ENCODE peak calls at places on chromosomes 7 and 10, in ten cellular contexts. H, J, E, A, X, L, K, S, W and N are unnamed samples. For H3K36me3, the result is how much of the 10 kb centered on the place peaks cover.

GRCh38 chr7:29396563-29396962 is 167.1 kb upstream of the PRR15 start:
- DNase-seq in J (no peak), S (no peak), L (no peak), K (no peak), X (no peak), W (no peak), E (no peak), H (no peak), A (no peak), N (no peak)

GRCh38 chr10:110007171-110007700 is 548 bp upstream of the ADD3 start:
- DNase-seq in J (no peak), W (no peak), H (no peak), L (no peak), A (peak), X (no peak), E (no peak), S (no peak), K (peak), N (no peak)

GRCh38 chr7:33743594-33743993 is 161.7 kb upstream of the BMPER start:
- DNase-seq in S (no peak), X (peak), J (no peak), H (no peak), W (peak), A (peak), K (no peak), L (peak), E (no peak), N (no peak)

GRCh38 chr10:127577376-127577775 is 28.3 kb downstream of the NPS start:
- DNase-seq in X (peak), J (no peak), E (no peak), W (no peak), L (no peak), S (no peak), H (no peak), K (no peak), A (peak), N (no peak)

GRCh38 chr10:88592425-88592824 is 5.9 kb downstream of the LIPJ start:
- DNase-seq in L (no peak), E (no peak), X (no peak), W (peak), K (no peak), A (no peak), S (no peak), H (no peak), J (no peak), N (no peak)

GRCh38 chr10:88150338-88150737 is 286.9 kb downstream of the PTEN start:
- DNase-seq in K (no peak), J (no peak), L (no peak), E (no peak), X (peak), W (peak), A (peak), H (no peak), S (no peak), N (no peak)

GRCh38 chr7:100221767-100222444 is 2.2 kb downstream of the PVRIG start:
- DNase-seq in E (peak), A (no peak), L (no peak), W (no peak), H (no peak), S (no peak), K (peak), X (no peak), J (no peak), N (no peak)

GRCh38 chr10:113746188-113746950 is 5.1 kb upstream of the PLEKHS1 start:
- DNase-seq in A (no peak), S (no peak), E (no peak), W (no peak), J (peak), H (peak), X (peak), L (peak), K (no peak), N (no peak)

GRCh38 chr10:112404612-112405011 is 30.7 kb downstream of the ACSL5 start:
- DNase-seq in X (no peak), L (no peak), J (no peak), K (no peak), W (peak), E (no peak), H (no peak), S (no peak), A (peak), N (no peak)

GRCh38 chr10:34697366-34698247 is 117.5 kb downstream of the PARD3 start:
- DNase-seq in E (no peak), J (no peak), K (no peak), S (no peak), H (no peak), L (no peak), A (no peak), X (peak), W (no peak), N (no peak)

GRCh38 chr7:21942955-21943354 is 2.7 kb downstream of the CDCA7L start:
- DNase-seq in L (no peak), W (no peak), H (no peak), X (no peak), A (no peak), J (no peak), E (no peak), K (no peak), S (no peak), N (no peak)

GRCh38 chr10:61836888-61837747 is 64.4 kb upstream of the ARID5B start:
- DNase-seq in J (no peak), S (no peak), L (peak), A (peak), H (peak), X (peak), K (no peak), E (no peak), W (peak), N (no peak)

GRCh38 chr10:30349967-30350735 is 1.1 kb upstream of the MTPAP start:
- DNase-seq in J (no peak), K (no peak), L (no peak), X (no peak), E (no peak), A (no peak), S (no peak), H (no peak), W (no peak), N (no peak)

GRCh38 chr10:43943119-43943824 is 294.6 kb upstream of the ZNF32 start:
- DNase-seq in X (no peak), H (no peak), W (no peak), A (no peak), K (no peak), J (no peak), S (no peak), L (no peak), E (peak), N (no peak)

GRCh38 chr7:56074371-56074791 is 10.3 kb downstream of the SUMF2 start:
- DNase-seq in K (peak), A (peak), W (peak), S (peak), J (peak), H (peak), X (peak), E (peak), L (no peak), N (no peak)

GRCh38 chr7:153518201-153518984 is 533.8 kb upstream of the DPP6 start:
- DNase-seq in W (peak), X (no peak), K (no peak), S (no peak), L (no peak), A (no peak), E (no peak), H (no peak), J (no peak), N (no peak)

GRCh38 chr7:131011976-131012375 is 278.0 kb upstream of the KLF14 start:
- DNase-seq in L (no peak), H (no peak), S (no peak), K (no peak), J (no peak), W (peak), X (peak), A (peak), E (no peak), N (peak)

GRCh38 chr7:124033093-124033806 is 383 bp upstream of the TMEM229A start:
- DNase-seq in A (no peak), H (no peak), L (no peak), K (peak), W (no peak), J (no peak), S (peak), X (no peak), E (no peak), N (no peak)

GRCh38 chr10:62441953-62442352 is 67.8 kb downstream of the ZNF365 start:
- DNase-seq in L (no peak), W (no peak), H (no peak), S (no peak), J (no peak), X (no peak), A (no peak), E (no peak), K (no peak), N (no peak)

GRCh38 chr7:20403356-20403755 is 72.7 kb downstream of the ITGB8 start:
- DNase-seq in K (peak), L (no peak), W (no peak), J (no peak), E (no peak), H (no peak), X (no peak), A (no peak), S (no peak), N (no peak)

GRCh38 chr10:80313523-80313922 is 24.1 kb upstream of the MAT1A start:
- DNase-seq in X (no peak), W (no peak), K (no peak), E (no peak), H (no peak), J (no peak), L (no peak), S (no peak), A (no peak), N (no peak)

GRCh38 chr10:130025326-130025725 is 61.3 kb upstream of the EBF3 start:
- DNase-seq in H (no peak), L (no peak), E (no peak), X (no peak), A (no peak), J (no peak), W (no peak), S (no peak), K (no peak), N (no peak)

GRCh38 chr10:71461917-71462641 is 65.4 kb downstream of the CDH23 start:
- DNase-seq in A (no peak), S (no peak), J (no peak), X (no peak), W (no peak), K (no peak), L (no peak), E (no peak), H (no peak), N (no peak)

GRCh38 chr7:30710669-30711068 is 28.4 kb upstream of the CRHR2 start:
- DNase-seq in A (no peak), W (no peak), E (no peak), J (no peak), K (no peak), L (no peak), X (no peak), S (no peak), H (no peak), N (no peak)

GRCh38 chr10:96229568-96230030 is 41.8 kb downstream of the BLNK start:
- DNase-seq in L (no peak), S (peak), E (peak), J (peak), K (peak), X (peak), W (peak), H (peak), A (peak), N (peak)

GRCh38 chr10:3330687-3331086 is 158.1 kb upstream of the PITRM1 start:
- DNase-seq in J (no peak), E (no peak), K (no peak), W (peak), X (peak), L (no peak), A (peak), H (no peak), S (no peak), N (no peak)

GRCh38 chr7:26040085-26040484 is 111.9 kb upstream of the NFE2L3 start:
- DNase-seq in X (no peak), S (no peak), H (no peak), E (no peak), A (no peak), J (no peak), K (no peak), W (no peak), L (no peak), N (no peak)

GRCh38 chr10:28744021-28744420 is 66.7 kb downstream of the BAMBI start:
- DNase-seq in H (no peak), E (no peak), X (no peak), A (no peak), W (no peak), L (no peak), S (no peak), K (no peak), J (no peak), N (no peak)

GRCh38 chr7:102468416-102469350 is 3.9 kb downstream of the LRWD1 start:
- DNase-seq in L (no peak), E (no peak), K (peak), H (no peak), S (peak), J (no peak), X (no peak), W (no peak), A (no peak), N (no peak)

GRCh38 chr7:106236065-106236464 is 48.7 kb downstream of the NAMPT start:
- DNase-seq in S (no peak), X (no peak), W (no peak), J (no peak), H (no peak), K (no peak), L (no peak), E (no peak), A (no peak), N (no peak)

DNA sequence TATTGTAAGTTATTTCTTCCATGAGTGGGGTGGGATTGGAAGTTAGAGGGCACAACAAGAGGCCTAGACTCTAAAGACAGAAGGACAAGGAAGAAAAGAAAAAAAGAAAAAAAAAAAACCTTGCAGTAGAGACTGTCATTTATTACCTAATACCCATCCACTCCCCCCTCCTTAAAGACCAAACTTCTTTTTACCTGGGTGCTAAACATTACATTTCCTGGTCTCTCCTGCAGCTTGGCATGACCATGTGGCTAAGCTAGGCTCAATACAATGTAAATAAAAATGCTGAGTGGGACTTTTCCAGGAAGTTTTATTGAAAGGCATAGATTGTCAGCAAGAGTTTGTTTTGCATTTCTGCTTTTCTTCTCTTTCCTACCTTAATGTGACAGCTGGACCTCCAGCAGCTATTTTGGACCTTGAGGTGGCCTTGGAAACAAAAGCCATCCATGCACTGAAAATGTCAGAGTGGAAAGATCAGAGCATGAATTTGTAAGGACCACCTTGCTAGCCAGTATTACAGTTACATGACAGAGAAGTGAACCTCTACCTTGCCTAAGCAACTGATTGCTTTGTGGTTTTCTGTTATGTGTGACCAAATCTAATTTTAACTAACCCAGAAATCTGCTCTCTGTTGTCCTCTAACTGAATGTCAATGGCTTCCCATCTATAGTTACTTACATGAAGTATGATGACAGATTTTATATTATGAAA is 81.3 kb upstream of the SFMBT2 start:
- DNase-seq in K (no peak), X (no peak), S (no peak), E (peak), H (no peak), J (no peak), W (no peak), A (no peak), L (no peak), N (no peak)
- H3K36me3 ChIP-seq in K (under half), X (under half), S (under half), E (under half), H (under half), J (under half), W (under half), A (under half), L (under half), N (under half)

DNA sequence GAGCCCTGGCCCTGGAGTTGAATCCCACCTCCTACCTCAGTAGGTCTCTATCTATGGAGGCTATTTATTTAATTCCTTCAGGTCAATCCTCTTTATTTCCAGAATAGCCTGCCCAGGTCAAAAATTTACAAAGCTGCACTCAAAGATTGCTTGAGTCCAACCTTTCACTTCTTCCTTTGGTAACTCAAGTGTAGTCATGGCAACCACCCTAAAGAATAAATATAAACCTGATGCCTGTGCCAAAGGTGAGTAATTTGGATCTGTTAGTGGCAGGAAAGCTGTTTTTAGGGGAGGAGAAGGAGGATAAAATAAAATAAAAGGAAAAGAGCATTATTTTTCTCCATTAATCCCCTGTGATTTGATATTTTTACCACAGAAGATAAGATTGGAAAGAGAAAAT is 29.7 kb downstream of the PLXDC2 start:
- DNase-seq in X (peak), L (no peak), J (no peak), A (no peak), W (peak), S (no peak), H (no peak), E (no peak), K (no peak), N (no peak)
- H3K36me3 ChIP-seq in X (under half), L (under half), J (under half), A (under half), W (under half), S (under half), H (under half), E (under half), K (under half), N (under half)

DNA sequence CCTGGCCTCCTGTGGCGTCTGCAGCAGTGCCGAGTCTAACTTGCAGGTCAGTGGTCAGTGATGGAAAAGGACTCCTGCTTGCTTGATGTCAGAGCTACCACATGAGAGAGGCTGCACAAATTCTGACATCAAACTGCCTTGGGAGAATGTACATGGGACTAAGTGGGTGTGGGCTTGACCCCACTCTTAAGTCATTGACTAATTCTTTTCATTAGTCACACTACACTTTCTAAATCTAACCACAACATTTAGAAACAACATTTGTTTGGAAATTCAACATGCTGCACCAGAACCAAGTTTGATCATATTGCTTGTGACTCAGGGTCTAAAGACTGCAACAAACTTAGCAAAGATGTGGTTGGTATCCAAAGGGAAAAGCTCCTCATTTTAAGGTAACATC is 24.4 kb upstream of the CDC14C start:
- DNase-seq in W (peak), S (no peak), J (no peak), K (no peak), A (no peak), X (peak), L (no peak), E (no peak), H (no peak), N (no peak)
- H3K36me3 ChIP-seq in W (under half), S (under half), J (under half), K (under half), A (under half), X (under half), L (under half), E (under half), H (under half), N (under half)

DNA sequence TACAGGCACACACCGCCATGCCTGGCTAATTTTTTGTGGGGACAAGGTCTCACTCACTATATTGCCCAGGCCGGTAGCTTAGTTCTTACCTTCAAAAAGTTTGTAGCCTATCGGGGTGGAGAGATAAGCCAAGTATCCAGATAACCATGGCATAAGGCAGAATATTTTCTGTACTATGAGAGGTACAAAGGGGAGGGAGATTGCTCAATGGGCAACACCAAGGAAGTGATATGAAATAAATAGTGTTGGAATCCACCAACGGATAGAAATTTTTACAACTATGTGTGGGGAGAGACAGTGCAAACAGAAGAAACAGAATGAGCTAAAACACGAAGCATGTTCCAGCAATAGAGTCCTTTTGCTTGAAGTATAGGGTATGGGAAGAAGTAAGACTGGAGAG is 8.0 kb downstream of the SCD start:
- DNase-seq in J (no peak), S (no peak), E (no peak), L (no peak), W (no peak), H (no peak), A (no peak), X (no peak), K (no peak), N (no peak)
- H3K36me3 ChIP-seq in J (under half), S (half or more), E (half or more), L (under half), W (half or more), H (under half), A (half or more), X (half or more), K (under half), N (half or more)

GRCh38 chr7:157623556-157623955 is 286.8 kb downstream of the DNAJB6 start:
- DNase-seq in E (no peak), K (no peak), H (no peak), X (no peak), W (no peak), L (no peak), J (no peak), S (no peak), A (no peak), N (no peak)
- H3K36me3 ChIP-seq in E (under half), K (under half), H (under half), X (under half), W (under half), L (under half), J (under half), S (under half), A (under half), N (under half)

GRCh38 chr10:12160664-12161063 is 31.2 kb downstream of the SEC61A2 start:
- DNase-seq in W (no peak), H (no peak), L (no peak), J (no peak), S (no peak), E (no peak), A (no peak), X (no peak), K (no peak), N (no peak)

GRCh38 chr10:12165992-12166775 is 29.5 kb downstream of the NUDT5 start:
- DNase-seq in W (no peak), E (no peak), X (no peak), A (no peak), S (no peak), J (no peak), L (no peak), K (no peak), H (no peak), N (no peak)

GRCh38 chr10:12162927-12163326 is 32.8 kb downstream of the NUDT5 start:
- DNase-seq in W (no peak), X (no peak), S (no peak), H (no peak), L (no peak), K (no peak), E (no peak), J (no peak), A (no peak), N (no peak)

GRCh38 chr10:12165036-12165435 is 30.7 kb downstream of the NUDT5 start:
- DNase-seq in K (no peak), E (no peak), H (no peak), A (no peak), J (no peak), X (no peak), W (no peak), S (no peak), L (no peak), N (no peak)

GRCh38 chr10:12164085-12164484 is 31.6 kb downstream of the NUDT5 start:
- DNase-seq in K (no peak), A (no peak), S (no peak), H (no peak), L (no peak), E (no peak), W (no peak), X (no peak), J (no peak), N (no peak)
- H3K36me3 ChIP-seq in K (under half), A (half or more), S (under half), H (under half), L (under half), E (half or more), W (under half), X (under half), J (under half), N (under half)

DNA sequence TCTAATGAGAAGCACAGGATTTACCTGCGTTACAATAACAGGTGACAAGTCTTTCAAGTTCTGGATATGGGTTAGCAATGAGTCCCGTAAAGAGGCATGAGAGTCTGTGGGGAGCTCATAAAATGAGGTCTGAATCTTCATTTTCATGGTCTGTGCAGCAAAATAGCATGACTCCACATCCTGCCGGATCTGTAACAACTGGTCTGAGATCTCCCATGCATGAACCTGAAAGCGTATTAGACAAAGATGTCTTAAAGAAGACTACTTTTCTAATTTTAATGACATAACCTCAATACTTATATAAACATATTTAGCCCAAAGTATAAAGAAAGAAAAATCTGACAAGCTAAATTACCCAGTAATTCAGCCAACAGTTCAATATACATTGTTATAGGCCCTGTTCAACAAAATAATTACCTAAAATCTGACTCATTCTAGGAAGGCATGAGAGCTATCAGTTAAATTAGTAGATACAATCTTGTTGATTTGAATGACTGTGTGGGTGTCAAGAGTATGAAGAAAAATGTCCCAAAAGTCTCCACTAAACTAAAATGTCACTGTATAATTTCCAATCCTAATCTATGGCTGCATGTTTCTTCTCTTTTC is 36.9 kb downstream of the TNPO3 start:
- DNase-seq in J (no peak), S (no peak), K (no peak), W (no peak), E (peak), H (no peak), L (no peak), X (no peak), A (no peak), N (no peak)
- H3K36me3 ChIP-seq in J (under half), S (under half), K (under half), W (under half), E (half or more), H (under half), L (under half), X (under half), A (under half), N (under half)